ENCODE peak calls at places on chromosomes 6 and 20, in ten cellular contexts. Z is heart left ventricle, I is fibroblast of pulmonary artery, Y is cardiac muscle cell, V is stomach, W is astrocyte of the spinal cord, S is fibroblast of mammary gland, J is uterus, R is adrenal gland, E is BE2C. G is an unnamed sample.

GRCh38 chr6:111872521-111873177 is 603 bp downstream of the FYN start:
- DNase-seq in I (peak; percentile 64), Y (peak; percentile 34), R (peak; percentile 24), W (peak; percentile 66), J (peak; percentile 73), V (no peak), Z (peak; percentile 75), E (peak; percentile 62), S (peak; percentile 42), G (peak; percentile 45)

GRCh38 chr20:40757087-40757486 is 68.1 kb upstream of the MAFB start:
- DNase-seq in Y (no peak), J (no peak), S (no peak), W (no peak), E (no peak), R (no peak), V (no peak), I (peak; percentile 11), Z (no peak), G (peak; percentile 24)

GRCh38 chr6:128482642-128483041 is 37.8 kb downstream of the PTPRK start:
- DNase-seq in R (no peak), Z (no peak), E (no peak), S (no peak), Y (no peak), J (no peak), I (no peak), W (no peak), V (no peak), G (no peak)

GRCh38 chr6:168937061-168937460 is 316.6 kb downstream of the THBS2 start:
- DNase-seq in Z (no peak), E (no peak), W (no peak), S (peak; percentile 12), J (no peak), Y (no peak), V (no peak), I (peak; percentile 18), R (no peak), G (no peak)

GRCh38 chr20:59752101-59752586 is 147.8 kb downstream of the PHACTR3 start:
- DNase-seq in E (no peak), Y (peak; percentile 0), J (no peak), W (no peak), R (no peak), I (no peak), Z (peak; percentile 78), V (no peak), S (no peak), G (no peak)

GRCh38 chr6:42978487-42978792 is 541 bp downstream of the PEX6 start:
- DNase-seq in V (no peak), E (no peak), Z (peak; percentile 70), Y (no peak), W (no peak), I (no peak), J (peak; percentile 27), R (peak; percentile 55), S (peak; percentile 34), G (peak; percentile 18)

GRCh38 chr20:33773412-33774089 is 37.6 kb upstream of the CHMP4B start:
- DNase-seq in I (no peak), Y (no peak), E (no peak), R (no peak), V (no peak), W (no peak), Z (no peak), J (no peak), S (no peak), G (no peak)

GRCh38 chr20:52760791-52761190 is 211.4 kb upstream of the TSHZ2 start:
- DNase-seq in E (no peak), Y (no peak), R (no peak), I (no peak), J (no peak), V (no peak), W (no peak), S (no peak), Z (no peak), G (no peak)

GRCh38 chr6:151056230-151056907 is 183.4 kb upstream of the AKAP12 start:
- DNase-seq in I (no peak), Z (no peak), V (no peak), S (no peak), Y (no peak), J (peak; percentile 9), W (no peak), R (no peak), E (no peak), G (no peak)

GRCh38 chr20:22371843-22372242 is 212.5 kb downstream of the FOXA2 start:
- DNase-seq in W (peak; percentile 28), Z (no peak), S (no peak), R (no peak), Y (no peak), E (no peak), I (no peak), V (no peak), J (no peak), G (peak; percentile 56)

GRCh38 chr6:10528170-10528981 is 7.2 kb downstream of the GCNT2 start:
- DNase-seq in Z (no peak), Y (no peak), W (peak; percentile 42), E (no peak), J (no peak), R (no peak), V (peak; percentile 74), S (no peak), I (no peak), G (peak; percentile 65)

GRCh38 chr6:156876302-156876701 is 99.1 kb downstream of the ARID1B start:
- DNase-seq in Z (no peak), W (no peak), E (no peak), S (peak; percentile 14), J (no peak), I (no peak), Y (no peak), V (peak; percentile 43), R (no peak), G (no peak)
- TF ChIP-seq CTCF in Z (peak; percentile 38), W (peak; percentile 45), E (peak; percentile 47), S (peak; percentile 42), J (no peak), I (peak; percentile 17), Y (peak; percentile 32), V (no peak), R (peak; percentile 20), G (peak; percentile 61)

GRCh38 chr6:12313311-12313991 is 23.3 kb downstream of the EDN1 start:
- DNase-seq in S (no peak), Y (peak; percentile 28), J (no peak), E (no peak), R (no peak), I (no peak), V (no peak), W (no peak), Z (no peak), G (no peak)

GRCh38 chr6:12312736-12313135 is 22.6 kb downstream of the EDN1 start:
- DNase-seq in R (no peak), I (no peak), S (no peak), W (no peak), J (no peak), V (no peak), Z (no peak), Y (no peak), E (no peak), G (no peak)

GRCh38 chr6:12311106-12311505 is 20.9 kb downstream of the EDN1 start:
- DNase-seq in I (peak; percentile 37), W (no peak), Y (no peak), Z (no peak), E (no peak), J (no peak), S (no peak), R (no peak), V (no peak), G (peak; percentile 43)

GRCh38 chr6:12304487-12304886 is 14.3 kb downstream of the EDN1 start:
- DNase-seq in I (no peak), R (no peak), Z (no peak), S (no peak), V (no peak), J (no peak), W (no peak), Y (no peak), E (no peak), G (no peak)

GRCh38 chr6:12309070-12309469 is 18.9 kb downstream of the EDN1 start:
- DNase-seq in E (no peak), Z (no peak), R (no peak), V (no peak), I (no peak), W (no peak), S (no peak), J (no peak), Y (no peak), G (no peak)
- H3K4me3 ChIP-seq in E (no peak overlapping the region), Z (no peak overlapping the region), R (no peak overlapping the region), V (no peak overlapping the region), I (no peak overlapping the region), W (no peak overlapping the region), S (no peak overlapping the region), J (no peak overlapping the region), Y (no peak overlapping the region), G (no peak overlapping the region)

DNA sequence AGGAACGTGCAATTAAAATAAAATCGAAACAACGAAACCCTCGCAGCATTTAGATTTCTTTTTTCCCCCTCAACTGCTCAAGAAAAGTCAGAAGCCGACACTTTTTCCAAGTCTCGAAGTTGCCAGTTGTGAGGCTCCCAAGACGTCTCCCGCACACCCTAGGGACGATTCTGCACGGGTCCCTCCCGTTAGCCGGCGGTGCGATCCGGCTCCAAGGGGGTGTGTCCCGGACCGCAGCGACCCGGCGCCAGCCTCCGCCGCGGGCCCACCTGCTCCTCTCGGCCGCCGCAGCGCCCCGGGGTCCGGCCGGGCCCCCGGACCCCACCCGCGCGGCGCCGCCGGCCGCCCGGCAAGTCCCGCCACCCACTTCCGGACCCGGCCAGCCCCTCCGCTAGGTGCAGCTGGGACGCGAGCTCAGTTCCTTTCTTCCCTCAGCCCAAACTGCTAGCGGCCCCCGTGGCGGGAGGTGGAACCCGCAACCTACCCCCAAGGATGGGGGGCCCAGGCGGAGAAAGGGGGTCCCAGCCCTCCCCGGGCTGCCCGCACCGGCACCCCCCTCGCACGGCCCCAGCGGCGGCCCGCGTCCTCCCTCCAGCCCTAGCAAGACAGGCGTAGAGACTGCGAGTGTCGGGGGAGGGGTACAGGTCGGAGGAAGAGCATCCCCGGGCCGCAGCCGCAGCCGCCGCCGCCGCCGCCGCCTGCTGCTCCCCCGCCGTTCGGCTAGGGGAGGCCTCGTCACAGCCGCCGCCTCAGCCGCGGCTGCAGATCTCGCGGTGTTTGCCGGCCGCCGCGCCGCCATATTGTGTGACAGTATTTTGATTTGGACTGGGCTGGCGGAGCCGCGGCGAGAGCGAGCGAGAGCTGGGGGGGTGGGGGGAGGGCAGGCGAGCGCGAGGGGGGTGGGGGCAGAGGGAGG is 514 bp upstream of the TAB2 start:
- DNase-seq in S (peak; percentile 84), W (peak; percentile 96), I (peak; percentile 93), Z (peak; percentile 95), R (peak; percentile 90), E (peak; percentile 93), V (peak; percentile 90), J (peak; percentile 91), Y (peak; percentile 96), G (peak; percentile 93)
- TF ChIP-seq CTCF in S (no peak), W (no peak), I (no peak), Z (no peak), R (no peak), E (no peak), V (no peak), J (peak; percentile 7), Y (no peak), G (no peak)

DNA sequence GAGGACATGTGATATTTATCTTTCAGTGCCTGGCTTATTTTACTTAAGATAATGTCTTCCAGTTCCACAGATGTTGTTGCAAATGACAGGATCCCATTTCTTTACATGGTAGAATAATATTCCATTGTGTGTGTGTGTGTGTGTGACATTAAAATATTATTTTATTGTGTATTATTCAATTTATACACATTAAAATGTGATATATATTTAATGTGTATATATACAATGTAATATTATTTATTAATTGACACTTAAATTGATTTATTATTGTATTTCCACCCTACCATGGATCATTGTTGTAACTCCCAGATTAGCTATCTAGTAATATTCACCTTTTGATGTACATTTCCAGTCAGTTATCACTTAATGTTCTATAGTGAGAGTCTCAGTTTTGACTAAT is 1422.5 kb upstream of the ADGRB3 start:
- DNase-seq in Y (no peak), E (no peak), I (no peak), W (no peak), J (no peak), S (no peak), R (no peak), V (no peak), Z (no peak), G (no peak)
- H3K4me3 ChIP-seq in Y (no peak overlapping the region), E (no peak overlapping the region), I (no peak overlapping the region), W (no peak overlapping the region), J (no peak overlapping the region), S (no peak overlapping the region), R (no peak overlapping the region), V (no peak overlapping the region), Z (no peak overlapping the region), G (no peak overlapping the region)

G was measured in choroid plexus epithelial cell.